ENCODE peak calls at places on chromosomes 13 and 19, in four cellular contexts. One of them, this sample, is unnamed.

GRCh38 chr19:19354007-19354406 is 33.4 kb downstream of the MAU2 start:
- DNase-seq in transverse colon: no peak
- DNase-seq in BJ: no peak
- DNase-seq in fibroblast of mammary gland: no peak
- DNase-seq in this sample: no peak

GRCh38 chr13:90717451-90717936 is 630.0 kb upstream of the MIR17HG start:
- DNase-seq in BJ: peak
- DNase-seq in transverse colon: no peak
- DNase-seq in fibroblast of mammary gland: peak
- DNase-seq in this sample: no peak

GRCh38 chr19:48510421-48511268 is 990 bp downstream of the LMTK3 start:
- DNase-seq in BJ: no peak
- DNase-seq in fibroblast of mammary gland: peak
- DNase-seq in transverse colon: peak
- DNase-seq in this sample: peak

GRCh38 chr13:28346136-28346535 is 148.8 kb downstream of the FLT1 start:
- DNase-seq in fibroblast of mammary gland: no peak
- DNase-seq in transverse colon: no peak
- DNase-seq in BJ: no peak
- DNase-seq in this sample: no peak

GRCh38 chr19:41174297-41174928 is 18.6 kb upstream of the CYP2S1 start:
- DNase-seq in BJ: no peak
- DNase-seq in fibroblast of mammary gland: no peak
- DNase-seq in transverse colon: peak
- DNase-seq in this sample: no peak

GRCh38 chr13:48730971-48731658 is 77.4 kb downstream of the CYSLTR2 start:
- DNase-seq in fibroblast of mammary gland: peak
- DNase-seq in BJ: no peak
- DNase-seq in transverse colon: no peak
- DNase-seq in this sample: no peak

GRCh38 chr19:39212377-39212742 is 8.3 kb upstream of the SYCN start:
- DNase-seq in transverse colon: peak
- DNase-seq in BJ: no peak
- DNase-seq in fibroblast of mammary gland: peak
- DNase-seq in this sample: peak

GRCh38 chr13:50575138-50575537 is 268.4 kb downstream of the DLEU7 start:
- DNase-seq in fibroblast of mammary gland: no peak
- DNase-seq in BJ: no peak
- DNase-seq in transverse colon: no peak
- DNase-seq in this sample: no peak

GRCh38 chr13:49791214-49791752 is 1.2 kb downstream of the KPNA3 start:
- DNase-seq in BJ: no peak
- DNase-seq in fibroblast of mammary gland: peak
- DNase-seq in transverse colon: peak
- DNase-seq in this sample: no peak

GRCh38 chr19:49434907-49435577 is 6.3 kb downstream of the SLC17A7 start:
- DNase-seq in transverse colon: no peak
- DNase-seq in BJ: no peak
- DNase-seq in fibroblast of mammary gland: no peak
- DNase-seq in this sample: no peak

GRCh38 chr13:60759499-60759898 is 362.5 kb downstream of the TDRD3 start:
- DNase-seq in transverse colon: no peak
- DNase-seq in fibroblast of mammary gland: no peak
- DNase-seq in BJ: no peak
- DNase-seq in this sample: peak

GRCh38 chr13:73893833-73894232 is 240.4 kb downstream of the KLF12 start:
- DNase-seq in BJ: no peak
- DNase-seq in fibroblast of mammary gland: no peak
- DNase-seq in transverse colon: no peak
- DNase-seq in this sample: no peak

GRCh38 chr19:14248578-14249011 is 42.6 kb upstream of the ADGRL1 start:
- DNase-seq in transverse colon: peak
- DNase-seq in BJ: no peak
- DNase-seq in fibroblast of mammary gland: peak
- DNase-seq in this sample: no peak

GRCh38 chr13:38564751-38565150 is 122.1 kb upstream of the FREM2 start:
- DNase-seq in BJ: no peak
- DNase-seq in fibroblast of mammary gland: no peak
- DNase-seq in transverse colon: no peak
- DNase-seq in this sample: no peak

GRCh38 chr13:37540228-37540627 is 58.3 kb downstream of the POSTN start:
- DNase-seq in BJ: peak
- DNase-seq in fibroblast of mammary gland: peak
- DNase-seq in transverse colon: no peak
- DNase-seq in this sample: no peak

GRCh38 chr19:32831611-32832010 is 38.0 kb downstream of the SLC7A9 start:
- DNase-seq in fibroblast of mammary gland: no peak
- DNase-seq in transverse colon: no peak
- DNase-seq in BJ: no peak
- DNase-seq in this sample: no peak

DNA sequence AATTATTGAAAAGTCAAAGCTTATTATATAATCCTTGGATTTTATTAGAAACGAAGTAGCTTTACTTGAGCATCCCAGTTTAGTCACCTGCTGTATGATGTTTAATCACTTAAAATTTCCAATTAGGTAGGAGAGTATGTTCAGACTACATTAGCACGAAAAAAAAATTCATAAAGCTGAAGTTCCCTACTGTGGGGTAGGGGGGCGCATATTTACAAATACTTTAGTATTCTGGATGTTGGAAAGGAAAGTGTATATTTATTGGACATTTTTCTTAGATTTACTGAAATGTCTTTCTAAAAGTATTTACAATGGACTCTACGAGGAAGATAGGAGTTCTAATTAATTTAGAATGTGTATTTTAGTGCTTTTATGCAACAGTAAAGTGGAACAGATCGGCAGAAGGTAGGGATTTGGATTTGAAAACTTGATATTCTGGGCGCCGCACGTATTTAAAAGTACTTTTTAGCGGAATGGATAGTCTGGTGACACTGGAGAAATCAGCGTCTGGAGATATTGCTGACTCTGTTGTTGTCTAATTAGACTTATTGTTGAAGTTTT is 1.9 kb downstream of the CDK8 start:
- DNase-seq in fibroblast of mammary gland: peak
- DNase-seq in BJ: no peak
- DNase-seq in transverse colon: no peak
- DNase-seq in this sample: no peak
- TF ChIP-seq CTCF in fibroblast of mammary gland: peak
- TF ChIP-seq CTCF in BJ: peak
- TF ChIP-seq CTCF in transverse colon: no peak
- TF ChIP-seq CTCF in this sample: no peak

GRCh38 chr13:101611491-101612475 is 159.3 kb downstream of the ITGBL1 start:
- DNase-seq in BJ: no peak
- DNase-seq in transverse colon: no peak
- DNase-seq in fibroblast of mammary gland: peak
- DNase-seq in this sample: no peak
- TF ChIP-seq CTCF in BJ: no peak
- TF ChIP-seq CTCF in transverse colon: no peak
- TF ChIP-seq CTCF in fibroblast of mammary gland: no peak
- TF ChIP-seq CTCF in this sample: no peak

DNA sequence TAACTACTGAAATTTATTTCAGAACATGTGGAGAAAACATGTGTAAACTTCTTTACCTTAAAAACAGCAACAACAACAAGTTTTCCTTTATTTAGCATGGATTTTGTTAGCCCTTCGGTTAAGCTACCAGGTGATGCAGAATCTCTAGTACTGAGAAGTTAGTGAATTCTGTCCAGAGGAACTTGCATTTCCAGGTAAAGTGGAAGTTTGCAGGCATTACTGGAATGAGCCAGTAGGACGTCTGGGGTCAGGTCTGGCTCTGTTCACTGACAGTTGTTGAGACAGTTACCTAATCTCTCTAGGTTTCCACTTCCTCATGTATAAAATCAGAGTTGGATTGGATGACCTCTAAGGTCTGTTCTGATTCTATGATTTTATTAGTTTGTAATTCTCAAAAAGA is 244.3 kb downstream of the OLFM4 start:
- DNase-seq in transverse colon: no peak
- DNase-seq in BJ: no peak
- DNase-seq in fibroblast of mammary gland: no peak
- DNase-seq in this sample: no peak
- TF ChIP-seq CTCF in transverse colon: no peak
- TF ChIP-seq CTCF in BJ: no peak
- TF ChIP-seq CTCF in fibroblast of mammary gland: no peak
- TF ChIP-seq CTCF in this sample: no peak

DNA sequence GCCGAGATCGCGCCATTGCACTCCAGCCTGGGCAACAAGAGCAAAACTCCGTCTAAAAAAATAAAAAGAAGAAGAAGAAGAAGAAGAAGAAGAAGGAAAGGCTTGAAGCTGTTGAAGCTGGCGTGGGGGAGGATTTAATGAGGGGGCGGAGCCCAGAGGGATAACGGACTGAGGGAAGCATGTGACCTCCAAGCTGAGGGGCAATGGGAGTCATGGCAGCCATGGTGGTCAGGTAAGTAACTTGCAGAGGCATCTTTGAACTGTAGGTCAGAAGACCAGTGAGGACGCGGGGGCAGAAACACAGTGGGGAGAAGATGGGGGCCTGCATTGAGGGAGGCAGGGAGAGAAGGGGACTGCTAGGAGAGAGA is 13.3 kb downstream of the TMEM160 start:
- DNase-seq in BJ: no peak
- DNase-seq in transverse colon: no peak
- DNase-seq in fibroblast of mammary gland: peak
- DNase-seq in this sample: no peak
- TF ChIP-seq CTCF in BJ: no peak
- TF ChIP-seq CTCF in transverse colon: no peak
- TF ChIP-seq CTCF in fibroblast of mammary gland: no peak
- TF ChIP-seq CTCF in this sample: no peak

DNA sequence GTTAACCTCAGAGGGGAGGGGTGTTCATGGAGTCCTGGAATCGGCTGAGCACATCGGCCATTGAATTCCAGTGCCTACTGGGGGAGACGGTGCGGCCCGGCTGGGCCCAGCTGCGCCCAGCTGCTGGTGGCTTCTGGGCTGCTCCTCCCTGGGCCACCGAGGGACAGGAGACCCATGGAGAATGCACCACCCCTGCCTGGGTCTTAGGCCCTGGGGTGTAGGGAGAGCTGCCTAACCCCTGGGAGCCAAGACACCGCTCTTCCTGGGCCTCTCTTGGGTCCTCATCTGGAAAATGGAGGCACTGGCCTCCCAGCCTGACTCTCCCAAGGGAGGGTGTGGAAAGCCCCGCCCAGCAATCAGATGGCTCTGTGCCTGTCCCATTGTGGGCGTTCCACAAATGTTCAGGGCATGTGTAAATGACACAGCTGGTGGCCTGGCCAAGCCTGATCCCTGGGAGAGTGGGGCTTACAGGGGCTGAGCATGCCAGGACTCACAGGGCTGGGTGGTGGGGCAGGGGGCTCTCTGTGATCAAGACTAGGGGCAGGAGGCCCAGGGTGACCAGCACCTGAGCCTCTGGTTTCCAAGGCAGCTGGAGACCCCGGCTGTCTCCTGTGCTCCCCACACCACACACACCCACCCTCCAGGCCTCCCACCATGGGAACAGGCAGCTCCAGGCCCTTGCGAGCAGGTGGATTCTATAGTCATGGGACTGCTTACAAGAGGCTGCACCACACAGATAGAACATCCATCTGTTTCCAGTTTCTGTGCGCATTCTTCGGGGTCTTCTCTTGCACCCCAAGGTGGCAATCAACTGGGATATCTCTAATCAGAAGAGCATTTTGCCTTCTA is 150.9 kb downstream of the URI1 start:
- DNase-seq in fibroblast of mammary gland: no peak
- DNase-seq in transverse colon: peak
- DNase-seq in BJ: no peak
- DNase-seq in this sample: no peak
- TF ChIP-seq CTCF in fibroblast of mammary gland: no peak
- TF ChIP-seq CTCF in transverse colon: no peak
- TF ChIP-seq CTCF in BJ: no peak
- TF ChIP-seq CTCF in this sample: no peak